ENCODE peak calls at places on chromosomes 13 and 19, in five cellular contexts. I is HEK293T, B is activated T-helper 1 cell treated with Interleukin-2 at 50 U/mL for 16 hours, F is astrocyte of the spinal cord, D is AG10803. C is an unnamed sample.

GRCh38 chr13:113657851-113658741 is at the start of gene ATP4B:
- DNase-seq in I (no peak), B (no peak), F (no peak), D (no peak), C (no peak)

GRCh38 chr13:30002577-30002976 is 152.2 kb upstream of the UBL3 start:
- DNase-seq in I (no peak), B (no peak), F (peak; percentile 63), D (peak; percentile 82), C (no peak)

GRCh38 chr19:46716672-46717033 is 261 bp downstream of the PRKD2 start:
- DNase-seq in I (no peak), B (no peak), F (no peak), D (no peak), C (no peak)

GRCh38 chr13:73224708-73225107 is 165.9 kb downstream of the KLF5 start:
- DNase-seq in I (no peak), B (no peak), F (peak; percentile 60), D (peak; percentile 85), C (no peak)

GRCh38 chr19:41746593-41747227 is 8.6 kb upstream of the CEACAM6 start:
- DNase-seq in I (peak; percentile 64), B (no peak), F (peak; percentile 36), D (peak; percentile 45), C (peak; percentile 4)

GRCh38 chr13:105428816-105429215 is 1106.6 kb downstream of the EFNB2 start:
- DNase-seq in I (no peak), B (no peak), F (peak; percentile 28), D (no peak), C (no peak)

GRCh38 chr13:110887955-110888333 is 26.9 kb downstream of the ANKRD10 start:
- DNase-seq in I (no peak), B (no peak), F (no peak), D (no peak), C (no peak)

GRCh38 chr19:3250675-3251074 is 26.2 kb downstream of the CELF5 start:
- DNase-seq in I (peak; percentile 64), B (no peak), F (no peak), D (no peak), C (no peak)

GRCh38 chr19:55075366-55075998 is at the start of gene EPS8L1:
- DNase-seq in I (no peak), B (no peak), F (no peak), D (no peak), C (no peak)

GRCh38 chr19:6501740-6502648 is at the start of gene TUBB4A:
- DNase-seq in I (peak; percentile 65), B (no peak), F (no peak), D (no peak), C (peak; percentile 27)

GRCh38 chr19:3350014-3350663 is 16.2 kb upstream of the NFIC start:
- DNase-seq in I (no peak), B (no peak), F (no peak), D (no peak), C (no peak)

GRCh38 chr19:49155005-49155826 is at the start of gene HRC:
- DNase-seq in I (no peak), B (no peak), F (no peak), D (no peak), C (no peak)

GRCh38 chr13:52383362-52383761 is 22.6 kb downstream of the THSD1 start:
- DNase-seq in I (no peak), B (no peak), F (no peak), D (no peak), C (no peak)

GRCh38 chr19:38877781-38878574 is at the start of gene RINL:
- DNase-seq in I (no peak), B (peak; percentile 59), F (no peak), D (no peak), C (peak; percentile 37)

GRCh38 chr13:41495044-41495443 is 37.7 kb downstream of the RGCC start:
- DNase-seq in I (no peak), B (no peak), F (no peak), D (no peak), C (no peak)

GRCh38 chr19:33622809-33623511 is 1.2 kb downstream of the CHST8 start:
- DNase-seq in I (peak; percentile 32), B (no peak), F (no peak), D (no peak), C (no peak)

GRCh38 chr19:21568816-21569496 is 63.6 kb downstream of the ZNF429 start:
- DNase-seq in I (no peak), B (peak; percentile 52), F (peak; percentile 57), D (peak; percentile 74), C (peak; percentile 48)

GRCh38 chr19:22619371-22619770 is 14.8 kb upstream of the ZNF492 start:
- DNase-seq in I (no peak), B (no peak), F (no peak), D (no peak), C (no peak)

GRCh38 chr13:99956473-99957349 is 14.9 kb downstream of the ZIC5 start:
- DNase-seq in I (no peak), B (no peak), F (no peak), D (no peak), C (no peak)

GRCh38 chr19:7895565-7895964 is 7.3 kb downstream of the LRRC8E start:
- DNase-seq in I (no peak), B (no peak), F (no peak), D (no peak), C (no peak)

GRCh38 chr19:40576585-40577451 is at the start of gene SHKBP1:
- DNase-seq in I (peak; percentile 97), B (peak; percentile 87), F (peak; percentile 96), D (peak; percentile 92), C (peak; percentile 86)

GRCh38 chr13:30052127-30052526 is 201.7 kb upstream of the UBL3 start:
- DNase-seq in I (no peak), B (no peak), F (no peak), D (no peak), C (no peak)

GRCh38 chr19:4911786-4912672 is 2.7 kb downstream of the UHRF1 start:
- DNase-seq in I (peak; percentile 60), B (peak; percentile 48), F (peak; percentile 99), D (peak; percentile 100), C (peak; percentile 34)